ENCODE peak calls at places on chromosomes 12 and 14, in eight cellular contexts. S is HTR-8/SVneo, P is T-helper 2 cell, T is NCI-H2107, K is left cardiac atrium, J is uterus, G is RCC 7860, R is iPS DF 6.9. Q is an unnamed sample.

GRCh38 chr12:52295663-52296062 is 4.3 kb upstream of the KRT81 start:
- DNase-seq in S (no peak), P (no peak), T (no peak), K (no peak), J (no peak), G (no peak), R (no peak), Q (no peak)

GRCh38 chr14:20848955-20849570 is 42.1 kb upstream of the RNASE3 start:
- DNase-seq in S (no peak), P (no peak), T (no peak), K (no peak), J (no peak), G (no peak), R (no peak), Q (no peak)

GRCh38 chr12:106301611-106302321 is 767 bp upstream of the TCP11L2 start:
- DNase-seq in S (peak), P (peak), T (peak), K (peak), J (no peak), G (no peak), R (no peak), Q (peak)

GRCh38 chr14:21087294-21088091 is 11.0 kb downstream of the ZNF219 start:
- DNase-seq in S (peak), P (peak), T (no peak), K (no peak), J (no peak), G (peak), R (no peak), Q (no peak)

GRCh38 chr12:77354766-77355362 is 289.5 kb upstream of the E2F7 start:
- DNase-seq in S (no peak), P (no peak), T (no peak), K (no peak), J (no peak), G (no peak), R (no peak), Q (no peak)

GRCh38 chr12:115464008-115464672 is 780.2 kb upstream of the TBX3 start:
- DNase-seq in S (no peak), P (no peak), T (no peak), K (no peak), J (no peak), G (no peak), R (no peak), Q (no peak)

GRCh38 chr12:109820921-109821381 is 12.2 kb downstream of the TRPV4 start:
- DNase-seq in S (peak), P (no peak), T (peak), K (no peak), J (no peak), G (no peak), R (no peak), Q (peak)

GRCh38 chr12:117228239-117228638 is 38.0 kb upstream of the FBXO21 start:
- DNase-seq in S (no peak), P (no peak), T (no peak), K (no peak), J (no peak), G (no peak), R (no peak), Q (no peak)

GRCh38 chr12:8554451-8555195 is 13.9 kb upstream of the CLEC4E start:
- DNase-seq in S (peak), P (no peak), T (no peak), K (no peak), J (no peak), G (peak), R (no peak), Q (no peak)